ENCODE peak calls at places on chromosomes 6 and 20, in seven cellular contexts. J is HepG2, V is HCT116, L is H1, Q is GM12878, X is K562, R is SK-N-SH. O is an unnamed sample.

GRCh38 chr20:51016521-51016920 is 6.4 kb downstream of the KCNG1 start:
- DNase-seq in J (no peak), V (no peak), L (no peak), Q (no peak), X (no peak), R (no peak), O (no peak)

GRCh38 chr20:47927944-47928343 is 142.7 kb upstream of the SULF2 start:
- DNase-seq in J (no peak), V (no peak), L (no peak), Q (no peak), X (peak), R (no peak), O (peak)

GRCh38 chr20:36808317-36809257 is 35.0 kb upstream of the DSN1 start:
- DNase-seq in J (peak), V (peak), L (peak), Q (no peak), X (peak), R (peak), O (peak)

GRCh38 chr6:44226368-44227137 is 3.2 kb downstream of the SLC29A1 start:
- DNase-seq in J (no peak), V (no peak), L (no peak), Q (no peak), X (peak), R (no peak), O (no peak)

GRCh38 chr6:126631343-126631742 is 291.4 kb downstream of the CENPW start:
- DNase-seq in J (no peak), V (no peak), L (no peak), Q (no peak), X (no peak), R (peak), O (no peak)

GRCh38 chr6:126396131-126396530 is 56.2 kb downstream of the CENPW start:
- DNase-seq in J (no peak), V (no peak), L (no peak), Q (no peak), X (no peak), R (no peak), O (peak)

GRCh38 chr6:34172961-34173775 is 27.3 kb upstream of the GRM4 start:
- DNase-seq in J (no peak), V (no peak), L (no peak), Q (no peak), X (peak), R (no peak), O (no peak)

GRCh38 chr6:98844244-98845161 is 10.1 kb downstream of the POU3F2 start:
- DNase-seq in J (no peak), V (no peak), L (peak), Q (no peak), X (no peak), R (peak), O (no peak)

GRCh38 chr6:162940426-162940825 is 212.7 kb downstream of the PACRG start:
- DNase-seq in J (no peak), V (no peak), L (no peak), Q (no peak), X (no peak), R (no peak), O (no peak)

GRCh38 chr20:57500941-57501340 is 24.0 kb downstream of the CTCFL start:
- DNase-seq in J (no peak), V (no peak), L (no peak), Q (no peak), X (no peak), R (no peak), O (no peak)

GRCh38 chr20:24777746-24778145 is 171.3 kb upstream of the CST7 start:
- DNase-seq in J (no peak), V (no peak), L (no peak), Q (no peak), X (no peak), R (no peak), O (no peak)

GRCh38 chr6:119148102-119148824 is 69.8 kb upstream of the FAM184A start:
- DNase-seq in J (peak), V (peak), L (peak), Q (no peak), X (peak), R (peak), O (peak)

GRCh38 chr6:113695506-113695905 is 161.6 kb upstream of the MARCKS start:
- DNase-seq in J (peak), V (no peak), L (no peak), Q (no peak), X (no peak), R (no peak), O (no peak)

GRCh38 chr20:32155017-32155965 is 45.8 kb downstream of the TM9SF4 start:
- DNase-seq in J (peak), V (no peak), L (peak), Q (peak), X (peak), R (peak), O (peak)

GRCh38 chr6:157811476-157812173 is 11.4 kb upstream of the SNX9 start:
- DNase-seq in J (no peak), V (no peak), L (no peak), Q (no peak), X (peak), R (no peak), O (no peak)

GRCh38 chr20:676315-676937 is 824 bp upstream of the SCRT2 start:
- DNase-seq in J (no peak), V (no peak), L (peak), Q (no peak), X (no peak), R (peak), O (no peak)

GRCh38 chr6:27332692-27333641 is 20.9 kb upstream of the POM121L2 start:
- DNase-seq in J (peak), V (peak), L (peak), Q (peak), X (peak), R (peak), O (peak)
- TF ChIP-seq JUND in J (no peak), V (no peak), L (no peak), Q (no peak), X (peak), R (no peak), O (no peak)

GRCh38 chr6:170232186-170233002 is 58.5 kb downstream of the DLL1 start:
- DNase-seq in J (no peak), V (no peak), L (no peak), Q (no peak), X (no peak), R (no peak), O (no peak)
- TF ChIP-seq JUND in J (no peak), V (no peak), L (no peak), Q (no peak), X (no peak), R (no peak), O (no peak)

GRCh38 chr6:89526563-89526869 is 93.6 kb downstream of the ANKRD6 start:
- DNase-seq in J (no peak), V (no peak), L (no peak), Q (no peak), X (no peak), R (no peak), O (no peak)

GRCh38 chr6:89525786-89526562 is 93.0 kb downstream of the ANKRD6 start:
- DNase-seq in J (no peak), V (no peak), L (no peak), Q (no peak), X (no peak), R (no peak), O (no peak)

GRCh38 chr6:89528865-89529264 is 95.9 kb downstream of the ANKRD6 start:
- DNase-seq in J (no peak), V (no peak), L (no peak), Q (no peak), X (no peak), R (no peak), O (no peak)

GRCh38 chr6:89527634-89528033 is 94.7 kb downstream of the ANKRD6 start:
- DNase-seq in J (no peak), V (peak), L (no peak), Q (no peak), X (no peak), R (no peak), O (no peak)

DNA sequence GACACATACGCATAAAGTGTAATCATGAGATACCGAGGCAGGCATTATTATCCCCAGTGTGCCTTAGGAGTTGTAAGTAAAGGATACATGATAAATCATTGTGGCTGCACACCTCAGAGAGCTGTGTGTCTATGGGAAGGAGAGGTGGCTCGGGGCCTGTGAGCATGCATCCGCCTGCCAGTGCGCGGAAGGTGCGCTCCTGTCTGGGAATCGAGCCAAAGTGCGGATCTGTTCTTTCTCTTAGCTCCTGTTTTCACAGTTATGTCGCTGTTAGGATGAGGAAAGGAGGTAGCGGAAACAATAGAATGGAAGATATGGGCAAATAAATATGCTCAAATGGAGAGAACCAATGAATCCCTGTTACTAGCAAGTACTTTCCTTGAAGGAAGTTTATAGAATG is 98.0 kb downstream of the ANKRD6 start:
- DNase-seq in J (no peak), V (no peak), L (no peak), Q (no peak), X (no peak), R (peak), O (no peak)
- TF ChIP-seq JUND in J (no peak), V (no peak), L (no peak), Q (no peak), X (no peak), R (no peak), O (no peak)

GRCh38 chr6:168025831-168026325 is 28.4 kb downstream of the KIF25 start:
- DNase-seq in J (no peak), V (no peak), L (peak), Q (no peak), X (no peak), R (no peak), O (no peak)
- TF ChIP-seq JUND in J (no peak), V (no peak), L (no peak), Q (no peak), X (no peak), R (no peak), O (no peak)

DNA sequence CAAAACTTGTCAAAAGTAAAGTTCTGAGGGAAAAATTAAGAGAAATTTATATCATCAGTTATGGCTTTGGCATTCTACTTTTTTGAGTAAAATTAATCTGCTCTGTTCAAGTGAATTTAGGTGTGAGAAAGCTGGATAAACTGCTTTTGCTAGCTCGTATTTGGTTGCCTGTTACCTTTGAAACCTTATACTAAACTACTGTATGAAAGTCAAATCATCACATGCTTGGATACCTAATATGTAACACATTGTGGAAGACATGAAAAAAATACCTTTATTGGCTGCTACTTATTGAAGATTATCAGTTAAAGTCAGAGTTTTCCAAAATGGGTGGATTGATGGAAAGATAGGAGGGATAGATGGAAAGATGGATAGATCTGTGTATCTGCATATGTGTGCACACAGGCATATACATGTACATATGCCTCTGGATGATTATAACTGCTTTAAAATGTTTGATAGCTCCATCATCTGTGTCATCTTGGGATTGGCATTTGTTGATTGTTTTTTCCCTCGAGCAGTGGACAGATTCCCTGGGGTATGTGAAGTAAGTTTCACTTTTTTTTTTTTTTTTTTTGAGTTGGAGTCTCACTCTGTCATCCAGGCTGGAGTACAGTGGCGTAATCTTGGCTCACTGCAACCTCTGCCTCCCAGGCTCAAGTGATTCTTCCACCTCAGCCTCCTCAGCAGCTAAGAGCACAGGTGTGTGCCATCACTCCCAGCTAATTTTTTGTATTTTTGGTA is 24.3 kb downstream of the SCAF8 start:
- DNase-seq in J (no peak), V (no peak), L (no peak), Q (no peak), X (no peak), R (no peak), O (no peak)
- TF ChIP-seq JUND in J (no peak), V (no peak), L (no peak), Q (no peak), X (no peak), R (no peak), O (no peak)

DNA sequence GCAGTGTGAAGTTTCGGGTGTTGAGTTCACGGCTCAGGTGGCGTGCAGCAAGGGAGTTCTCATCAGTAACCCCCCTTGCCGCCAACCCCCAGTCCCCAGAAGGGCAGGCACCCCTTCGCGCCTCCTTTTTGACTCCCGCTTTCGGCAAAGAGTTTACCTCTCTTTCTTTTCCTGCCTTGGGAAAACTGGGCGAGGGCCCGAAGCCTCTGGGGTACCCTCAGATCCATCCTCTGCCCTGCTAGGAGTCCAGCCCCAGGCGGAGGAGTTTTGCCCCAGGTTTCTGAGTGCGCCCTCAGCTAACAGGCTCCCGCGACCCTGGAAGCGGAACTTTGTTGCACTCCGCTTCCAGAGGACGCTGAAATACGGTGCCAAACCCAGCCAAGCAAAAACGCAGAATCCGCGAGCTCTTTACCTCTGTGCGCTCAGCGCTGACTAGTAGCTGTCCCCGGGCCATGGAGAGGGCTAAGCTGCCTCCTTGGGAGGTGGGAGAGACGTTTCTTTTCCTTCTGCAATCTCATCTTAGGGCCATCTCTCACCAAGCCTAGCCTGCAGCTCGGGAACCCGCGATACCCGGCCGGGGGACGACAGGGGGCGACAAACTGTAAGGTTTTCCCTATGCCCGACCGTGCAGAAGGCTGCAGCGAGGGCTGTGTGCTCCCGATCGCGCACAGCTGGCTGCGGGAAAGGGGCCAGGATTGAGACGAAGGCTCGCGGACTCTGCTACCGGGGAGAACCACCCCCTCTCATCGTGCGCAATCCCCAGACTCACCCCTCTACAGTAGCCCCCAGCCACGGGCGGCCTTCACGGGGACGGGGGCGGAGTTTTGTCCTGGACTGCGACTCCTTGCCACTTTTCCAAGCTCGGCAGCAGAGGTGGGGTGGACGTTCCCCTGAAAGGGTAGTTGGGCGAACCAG is 2.7 kb upstream of the PAX1 start:
- DNase-seq in J (peak), V (no peak), L (peak), Q (no peak), X (peak), R (peak), O (no peak)
- TF ChIP-seq JUND in J (no peak), V (no peak), L (no peak), Q (no peak), X (no peak), R (no peak), O (no peak)

O was measured in T47D.